ENCODE peak calls at places on chromosomes 1 and 21, in eight cellular contexts. X is adrenal gland, D is left lung, S is cardiac muscle cell, Q is AG04450, T is mucosa of descending colon, M is left ventricle myocardium inferior, H is adipocyte. W is an unnamed sample. For H3K9me3, the result is how much of the 10 kb centered on the place peaks cover.

GRCh38 chr1:168266644-168267186 is 14.0 kb upstream of the TBX19 start:
- DNase-seq in X (no peak), D (no peak), S (no peak), H (no peak), Q (no peak), M (no peak), T (no peak), W (no peak)

GRCh38 chr1:5651496-5651895 is 340.7 kb downstream of the NPHP4 start:
- DNase-seq in S (no peak), H (no peak), X (peak), T (no peak), Q (no peak), M (no peak), D (no peak), W (no peak)

GRCh38 chr1:214351551-214352277 is 70.8 kb downstream of the SMYD2 start:
- DNase-seq in H (no peak), M (no peak), S (no peak), Q (no peak), T (no peak), X (no peak), D (no peak), W (no peak)

GRCh38 chr1:24415910-24416665 is 486 bp downstream of the NIPAL3 start:
- DNase-seq in Q (no peak), T (peak), X (no peak), M (no peak), D (no peak), H (peak), S (peak), W (peak)

GRCh38 chr1:7940745-7941436 is at the start of gene TNFRSF9:
- DNase-seq in H (no peak), X (no peak), T (no peak), Q (no peak), M (no peak), S (no peak), D (peak), W (peak)

GRCh38 chr21:26715878-26716506 is 129.2 kb downstream of the ADAMTS1 start:
- DNase-seq in D (no peak), Q (peak), H (peak), S (peak), X (peak), T (no peak), M (peak), W (peak)

GRCh38 chr1:155057788-155058211 is 5.7 kb upstream of the EFNA4 start:
- DNase-seq in S (no peak), M (no peak), Q (no peak), T (no peak), D (peak), H (no peak), X (no peak), W (no peak)

GRCh38 chr1:205480349-205481278 is 23.9 kb upstream of the CDK18 start:
- DNase-seq in T (no peak), H (no peak), X (no peak), M (no peak), Q (no peak), S (no peak), D (no peak), W (no peak)

GRCh38 chr1:242430956-242431355 is 93.5 kb downstream of the PLD5 start:
- DNase-seq in X (no peak), M (no peak), H (no peak), S (no peak), D (no peak), Q (no peak), T (no peak), W (no peak)

GRCh38 chr1:208924011-208924410 is 659.5 kb upstream of the CAMK1G start:
- DNase-seq in M (no peak), H (no peak), X (no peak), S (no peak), T (no peak), Q (no peak), D (no peak), W (no peak)

GRCh38 chr1:221636096-221636495 is 105.8 kb downstream of the DUSP10 start:
- DNase-seq in X (no peak), M (no peak), Q (no peak), S (no peak), T (no peak), D (no peak), H (no peak), W (no peak)

GRCh38 chr1:59994302-59995198 is 68.0 kb upstream of the CYP2J2 start:
- DNase-seq in T (no peak), S (no peak), H (peak), Q (no peak), X (peak), M (no peak), D (no peak), W (no peak)

GRCh38 chr1:104648269-104648691 is 898.6 kb downstream of the AMY1C start:
- DNase-seq in X (no peak), H (peak), Q (no peak), S (peak), D (no peak), T (no peak), M (no peak), W (no peak)

GRCh38 chr1:209751627-209752231 is 4.1 kb upstream of the TRAF3IP3 start:
- DNase-seq in D (no peak), Q (no peak), M (no peak), S (no peak), T (no peak), X (no peak), H (no peak), W (no peak)

GRCh38 chr1:12745992-12746323 is at the start of gene CFAP107:
- DNase-seq in S (no peak), X (no peak), T (no peak), M (no peak), Q (no peak), D (no peak), H (peak), W (no peak)

GRCh38 chr1:177517556-177517955 is 346.8 kb downstream of the BRINP2 start:
- DNase-seq in D (no peak), M (no peak), S (no peak), Q (no peak), H (peak), T (no peak), X (no peak), W (no peak)

GRCh38 chr21:43739648-43740435 is 20.9 kb downstream of the PDXK start:
- DNase-seq in T (no peak), S (no peak), H (no peak), M (no peak), D (no peak), X (no peak), Q (no peak), W (no peak)

GRCh38 chr1:44113095-44113609 is 5.5 kb upstream of the KLF17 start:
- DNase-seq in T (no peak), Q (no peak), D (no peak), M (no peak), X (no peak), H (no peak), S (no peak), W (no peak)

GRCh38 chr1:65449214-65449823 is 28.9 kb downstream of the LEPR start:
- DNase-seq in X (no peak), T (no peak), Q (no peak), D (no peak), M (no peak), S (no peak), H (no peak), W (no peak)

GRCh38 chr1:24308365-24309015 is 10.7 kb upstream of the GRHL3 start:
- DNase-seq in M (no peak), X (no peak), T (no peak), S (no peak), Q (no peak), H (no peak), D (no peak), W (no peak)

GRCh38 chr1:231093158-231093922 is 53.3 kb upstream of the FAM89A start:
- DNase-seq in T (no peak), Q (no peak), M (no peak), S (peak), H (peak), X (no peak), D (no peak), W (no peak)

GRCh38 chr1:69569983-69570755 is 2.4 kb downstream of the LRRC7 start:
- DNase-seq in X (no peak), M (no peak), D (no peak), S (peak), H (peak), Q (no peak), T (no peak), W (no peak)

GRCh38 chr1:26471498-26472329 is 526 bp upstream of the HMGN2 start:
- DNase-seq in X (peak), D (peak), T (peak), H (peak), Q (peak), S (peak), M (peak), W (peak)

GRCh38 chr1:193525411-193525810 is 339.0 kb upstream of the B3GALT2 start:
- DNase-seq in H (no peak), X (no peak), M (no peak), T (no peak), D (no peak), Q (no peak), S (no peak), W (no peak)

GRCh38 chr1:226656601-226657277 is 82.3 kb downstream of the ITPKB start:
- DNase-seq in Q (no peak), M (peak), D (no peak), X (no peak), T (peak), H (peak), S (no peak), W (no peak)

GRCh38 chr1:169708633-169709032 is 2.8 kb downstream of the SELL start:
- DNase-seq in Q (no peak), T (no peak), S (no peak), H (no peak), X (no peak), M (no peak), D (no peak), W (no peak)

DNA sequence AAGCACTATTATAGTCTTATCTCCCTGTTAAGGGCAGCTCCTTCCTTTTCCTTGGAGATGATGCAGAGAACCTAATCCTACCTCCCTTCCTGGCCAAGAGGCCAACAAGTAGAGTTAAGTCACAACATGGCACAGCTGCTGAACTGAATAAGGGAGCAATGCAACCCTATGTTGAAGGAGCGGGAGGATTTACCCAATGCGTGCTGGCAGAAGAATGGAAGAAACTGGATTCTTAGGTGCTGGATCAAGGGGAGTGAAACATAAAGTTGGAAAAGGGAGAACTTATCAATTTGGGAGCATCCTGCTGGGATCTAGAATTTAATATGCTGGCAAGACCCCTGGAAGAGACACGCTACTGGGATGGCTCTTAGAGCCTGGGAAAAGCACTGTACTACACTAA is 12.0 kb upstream of the HUNK start:
- DNase-seq in D (no peak), S (no peak), M (no peak), H (no peak), X (no peak), Q (no peak), T (no peak), W (no peak)
- H3K9me3 ChIP-seq in D (under half), S (under half), M (under half), H (under half), X (under half), Q (under half), T (under half), W (under half)

GRCh38 chr1:166490437-166490784 is 323.6 kb upstream of the FAM78B start:
- DNase-seq in M (no peak), H (no peak), Q (no peak), D (no peak), X (peak), S (no peak), T (no peak), W (no peak)
- H3K4me3 ChIP-seq in M (peak), H (peak), Q (no peak), D (peak), X (no peak), S (no peak), T (no peak), W (peak)

GRCh38 chr1:9737716-9738115 is 86.0 kb downstream of the CLSTN1 start:
- DNase-seq in M (no peak), S (no peak), T (peak), X (no peak), H (no peak), Q (no peak), D (peak), W (no peak)
- H3K9me3 ChIP-seq in M (under half), S (under half), T (under half), X (under half), H (under half), Q (under half), D (under half), W (under half)

GRCh38 chr1:244435562-244436205 is 16.0 kb downstream of the ADSS2 start:
- DNase-seq in Q (no peak), S (no peak), T (no peak), X (no peak), M (no peak), H (peak), D (no peak), W (no peak)
- H3K4me3 ChIP-seq in Q (no peak), S (no peak), T (no peak), X (no peak), M (no peak), H (no peak), D (no peak), W (no peak)

GRCh38 chr1:178690496-178690895 is 34.5 kb upstream of the RALGPS2 start:
- DNase-seq in M (no peak), D (no peak), X (no peak), Q (no peak), S (no peak), T (no peak), H (no peak), W (no peak)
- H3K9me3 ChIP-seq in M (under half), D (under half), X (under half), Q (under half), S (under half), T (under half), H (under half), W (under half)

DNA sequence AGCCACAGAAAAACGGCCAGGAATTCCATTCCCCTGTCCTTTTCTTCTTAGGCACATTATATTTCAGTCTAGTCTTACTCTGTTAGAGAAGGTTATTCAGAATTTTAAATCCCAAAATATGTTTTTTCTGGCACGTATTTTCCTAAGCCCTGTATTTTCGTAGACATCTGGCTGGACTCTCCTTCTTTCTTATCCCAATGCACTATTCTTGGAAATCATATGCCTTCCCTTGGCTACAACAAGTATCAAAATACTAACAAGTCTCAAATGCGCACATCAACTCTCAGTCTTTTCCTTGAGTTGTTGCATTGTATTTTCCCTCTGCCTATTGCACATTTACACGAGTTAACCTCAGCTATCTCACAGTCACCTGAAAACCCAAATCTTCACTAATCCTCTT is 96.2 kb downstream of the DPYD start:
- DNase-seq in Q (no peak), H (no peak), T (no peak), S (no peak), X (no peak), M (no peak), D (no peak), W (no peak)
- H3K4me3 ChIP-seq in Q (no peak), H (no peak), T (no peak), S (no peak), X (no peak), M (no peak), D (no peak), W (no peak)

GRCh38 chr1:14629363-14629762 is 30.9 kb downstream of the KAZN start:
- DNase-seq in H (no peak), D (no peak), M (no peak), Q (no peak), S (no peak), X (no peak), T (no peak), W (no peak)

GRCh38 chr1:14625587-14626447 is 27.3 kb downstream of the KAZN start:
- DNase-seq in M (no peak), T (no peak), D (no peak), X (no peak), H (no peak), Q (no peak), S (no peak), W (no peak)

GRCh38 chr1:14623090-14623489 is 24.6 kb downstream of the KAZN start:
- DNase-seq in T (no peak), M (no peak), H (no peak), X (no peak), D (no peak), Q (no peak), S (no peak), W (no peak)

GRCh38 chr1:14627608-14628489 is 29.4 kb downstream of the KAZN start:
- DNase-seq in Q (no peak), S (no peak), H (no peak), X (no peak), D (no peak), M (no peak), T (no peak), W (no peak)

GRCh38 chr1:14626869-14627607 is 28.6 kb downstream of the KAZN start:
- DNase-seq in M (peak), D (no peak), T (peak), H (no peak), Q (no peak), X (peak), S (no peak), W (no peak)
- H3K9me3 ChIP-seq in M (under half), D (under half), T (under half), H (under half), Q (under half), X (under half), S (under half), W (under half)

GRCh38 chr1:921011-921837 is 2.5 kb upstream of the SAMD11 start:
- DNase-seq in S (peak), H (peak), T (no peak), M (peak), X (no peak), D (peak), Q (peak), W (peak)
- H3K4me3 ChIP-seq in S (no peak), H (peak), T (no peak), M (peak), X (no peak), D (no peak), Q (no peak), W (peak)

GRCh38 chr1:152752225-152752624 is 5.6 kb upstream of the KPRP start:
- DNase-seq in D (no peak), X (no peak), Q (no peak), H (no peak), S (no peak), M (no peak), T (no peak), W (no peak)
- H3K9me3 ChIP-seq in D (under half), X (under half), Q (under half), H (under half), S (under half), M (under half), T (under half), W (under half)